ENCODE peak calls at places on chromosomes 1 and 21, in eight cellular contexts. U is A549, K is progenitor cell of endocrine pancreas, H is upper lobe of left lung, E is GM13977, M is prostate gland, F is lower leg skin, L is WTC11. V is an unnamed sample.

GRCh38 chr1:110084226-110085078 is 14.0 kb upstream of the ALX3 start:
- DNase-seq in U (no peak), K (no peak), H (peak), E (peak), M (peak), F (no peak), L (peak), V (no peak)

GRCh38 chr1:100485855-100486258 is 52.1 kb upstream of the GPR88 start:
- DNase-seq in U (no peak), K (no peak), H (no peak), E (no peak), M (no peak), F (no peak), L (no peak), V (no peak)

GRCh38 chr1:3112526-3112925 is 43.5 kb downstream of the PRDM16 start:
- DNase-seq in U (no peak), K (no peak), H (peak), E (no peak), M (no peak), F (no peak), L (no peak), V (no peak)

GRCh38 chr1:207034208-207034607 is 1.7 kb upstream of the C1orf116 start:
- DNase-seq in U (no peak), K (no peak), H (no peak), E (no peak), M (no peak), F (no peak), L (no peak), V (no peak)

GRCh38 chr1:909861-910310 is 13.8 kb upstream of the SAMD11 start:
- DNase-seq in U (no peak), K (no peak), H (peak), E (no peak), M (no peak), F (no peak), L (no peak), V (no peak)

GRCh38 chr21:27498025-27498424 is 531.1 kb upstream of the ADAMTS5 start:
- DNase-seq in U (no peak), K (no peak), H (no peak), E (no peak), M (no peak), F (no peak), L (no peak), V (no peak)

GRCh38 chr1:229013981-229014380 is 256.9 kb upstream of the RAB4A start:
- DNase-seq in U (no peak), K (no peak), H (no peak), E (no peak), M (no peak), F (no peak), L (no peak), V (no peak)

GRCh38 chr1:39609618-39610331 is 29.7 kb downstream of the HEYL start:
- DNase-seq in U (peak), K (peak), H (peak), E (peak), M (peak), F (peak), L (peak), V (no peak)

GRCh38 chr1:174883361-174883760 is 116.4 kb upstream of the CACYBP start:
- DNase-seq in U (peak), K (no peak), H (no peak), E (no peak), M (no peak), F (no peak), L (no peak), V (no peak)

GRCh38 chr21:44423941-44424607 is 31.2 kb upstream of the LRRC3 start:
- DNase-seq in U (no peak), K (no peak), H (peak), E (no peak), M (no peak), F (no peak), L (peak), V (no peak)
- TF ChIP-seq CTCF in U (no peak), K (no peak), H (no peak), E (no peak), M (no peak), F (no peak), L (no peak), V (no peak)

GRCh38 chr1:154973344-154974085 is 966 bp upstream of the CKS1B start:
- DNase-seq in U (peak), K (peak), H (no peak), E (peak), M (peak), F (peak), L (peak), V (peak)
- TF ChIP-seq CTCF in U (no peak), K (peak), H (no peak), E (no peak), M (peak), F (no peak), L (no peak), V (peak)

GRCh38 chr21:41956926-41957729 is 3.3 kb upstream of the C2CD2 start:
- DNase-seq in U (peak), K (no peak), H (no peak), E (no peak), M (no peak), F (no peak), L (no peak), V (no peak)

GRCh38 chr21:41955516-41955915 is 1.7 kb upstream of the C2CD2 start:
- DNase-seq in U (no peak), K (no peak), H (no peak), E (no peak), M (no peak), F (no peak), L (no peak), V (no peak)

GRCh38 chr21:41960386-41960785 is 6.6 kb upstream of the C2CD2 start:
- DNase-seq in U (no peak), K (no peak), H (peak), E (no peak), M (no peak), F (no peak), L (no peak), V (no peak)

GRCh38 chr21:41958886-41959563 is 5.2 kb upstream of the C2CD2 start:
- DNase-seq in U (no peak), K (no peak), H (peak), E (peak), M (no peak), F (no peak), L (no peak), V (no peak)

GRCh38 chr21:41957991-41958766 is 4.4 kb upstream of the C2CD2 start:
- DNase-seq in U (peak), K (no peak), H (peak), E (peak), M (no peak), F (no peak), L (no peak), V (peak)
- TF ChIP-seq CTCF in U (peak), K (peak), H (no peak), E (no peak), M (peak), F (no peak), L (no peak), V (peak)

GRCh38 chr1:119373465-119373864 is 4.9 kb downstream of the HAO2 start:
- DNase-seq in U (peak), K (no peak), H (no peak), E (peak), M (no peak), F (no peak), L (no peak), V (no peak)
- TF ChIP-seq CTCF in U (no peak), K (no peak), H (no peak), E (no peak), M (no peak), F (no peak), L (no peak), V (no peak)

DNA sequence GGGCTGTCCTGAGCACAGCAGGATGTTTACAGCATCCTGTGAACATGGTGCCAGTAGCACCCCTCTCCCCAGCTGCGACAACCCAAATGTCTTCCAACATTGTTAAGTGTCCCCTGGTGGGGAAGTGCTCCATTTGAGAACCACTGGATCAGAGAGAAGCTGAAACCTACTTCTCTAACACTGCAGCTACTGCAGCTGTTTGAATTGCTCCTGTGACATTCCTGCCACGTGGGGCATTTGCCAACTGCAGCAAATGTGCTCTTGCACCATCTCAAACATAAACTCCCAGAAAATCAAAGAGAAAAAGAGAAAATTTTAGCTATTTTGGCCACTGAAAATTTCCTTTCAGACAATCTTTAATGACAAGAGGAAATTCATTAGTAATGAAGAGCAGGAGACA is 11.0 kb downstream of the SLC2A5 start:
- DNase-seq in U (no peak), K (no peak), H (no peak), E (no peak), M (no peak), F (no peak), L (no peak), V (no peak)
- TF ChIP-seq CTCF in U (no peak), K (peak), H (no peak), E (no peak), M (no peak), F (no peak), L (no peak), V (peak)

GRCh38 chr1:186189156-186189555 is 185.9 kb downstream of the TPR start:
- DNase-seq in U (no peak), K (no peak), H (no peak), E (no peak), M (no peak), F (no peak), L (no peak), V (no peak)
- TF ChIP-seq CTCF in U (no peak), K (no peak), H (no peak), E (no peak), M (no peak), F (no peak), L (no peak), V (no peak)